ENCODE peak calls at places on chromosome 3, in four cellular contexts. J is activated CD4-positive, CD25-positive, alpha-beta regulatory T cell; R is CD8-positive, alpha-beta memory T cell; E is CD4-positive, CD25-positive, alpha-beta regulatory T cell. O is an unnamed sample.

GRCh38 chr3:37546876-37547275 is 314.8 kb upstream of the CTDSPL start:
- DNase-seq in J (no peak), E (no peak), R (no peak), O (no peak)

GRCh38 chr3:61780455-61781239 is 219.3 kb downstream of the PTPRG start:
- DNase-seq in E (no peak), J (no peak), R (no peak), O (no peak)

GRCh38 chr3:100928638-100929428 is 64.4 kb downstream of the ABI3BP start:
- DNase-seq in J (no peak), E (no peak), R (no peak), O (no peak)

GRCh38 chr3:134007819-134008218 is 21.9 kb downstream of the SLCO2A1 start:
- DNase-seq in J (no peak), E (no peak), R (no peak), O (no peak)

GRCh38 chr3:18717588-18717987 is 292.4 kb upstream of the SATB1 start:
- DNase-seq in J (no peak), E (no peak), R (no peak), O (no peak)

GRCh38 chr3:127141921-127142730 is 50.8 kb upstream of the PRR23E start:
- DNase-seq in J (no peak), R (no peak), E (no peak), O (no peak)

GRCh38 chr3:196726788-196727675 is 12.6 kb upstream of the PAK2 start:
- DNase-seq in E (no peak), R (no peak), J (no peak), O (no peak)

GRCh38 chr3:49271047-49271446 is 6.0 kb downstream of the C3orf62 start:
- DNase-seq in J (no peak), R (no peak), E (no peak), O (no peak)

GRCh38 chr3:138914870-138915502 is 32.0 kb downstream of the FOXL2 start:
- DNase-seq in R (no peak), J (no peak), E (no peak), O (no peak)

GRCh38 chr3:194736277-194736895 is 50.7 kb downstream of the FAM43A start:
- DNase-seq in R (no peak), J (no peak), E (no peak), O (no peak)

GRCh38 chr3:155088705-155089380 is 8.7 kb downstream of the MME start:
- DNase-seq in J (no peak), R (no peak), E (no peak), O (no peak)

GRCh38 chr3:54240-54639 is 142.3 kb upstream of the CHL1 start:
- DNase-seq in R (no peak), J (no peak), E (no peak), O (no peak)

GRCh38 chr3:14410501-14411165 is 8.2 kb downstream of the SLC6A6 start:
- DNase-seq in E (no peak), R (no peak), J (no peak), O (no peak)

GRCh38 chr3:160676547-160677303 is at the start of gene ARL14:
- DNase-seq in J (no peak), E (no peak), R (no peak), O (no peak)

GRCh38 chr3:168877899-168878298 is 782.2 kb upstream of the GOLIM4 start:
- DNase-seq in J (no peak), E (no peak), R (no peak), O (no peak)

GRCh38 chr3:48189321-48189720 is 1.1 kb upstream of the CDC25A start:
- DNase-seq in R (no peak), J (no peak), E (no peak), O (no peak)

GRCh38 chr3:52887166-52887565 is 10.2 kb downstream of the STIMATE start:
- DNase-seq in R (no peak), J (no peak), E (no peak), O (no peak)

GRCh38 chr3:147507638-147508286 is 98.6 kb downstream of the ZIC1 start:
- DNase-seq in R (no peak), J (no peak), E (no peak), O (no peak)

GRCh38 chr3:86958534-86958933 is 32.4 kb downstream of the VGLL3 start:
- DNase-seq in E (no peak), J (no peak), R (no peak), O (no peak)

GRCh38 chr3:10672422-10672821 is 143.6 kb upstream of the SLC6A11 start:
- DNase-seq in E (no peak), R (no peak), J (no peak), O (no peak)

GRCh38 chr3:44525060-44525459 is 29.9 kb upstream of the ZKSCAN7 start:
- DNase-seq in E (no peak), J (no peak), R (no peak), O (no peak)

GRCh38 chr3:196288141-196288460 is 575 bp upstream of the PCYT1A start:
- DNase-seq in J (no peak), E (no peak), R (no peak), O (peak)

GRCh38 chr3:4413467-4413866 is 53.6 kb downstream of the SUMF1 start:
- DNase-seq in J (no peak), E (no peak), R (no peak), O (no peak)

GRCh38 chr3:160027541-160028195 is 39.0 kb downstream of the IL12A start:
- DNase-seq in E (no peak), J (no peak), R (no peak), O (no peak)

GRCh38 chr3:68448510-68449383 is 483.6 kb downstream of the TAFA4 start:
- DNase-seq in J (no peak), R (no peak), E (no peak), O (no peak)

GRCh38 chr3:24512564-24513197 is 18.0 kb upstream of the THRB start:
- DNase-seq in R (no peak), E (no peak), J (no peak), O (no peak)

GRCh38 chr3:17041009-17041408 is 156.3 kb downstream of the PLCL2 start:
- DNase-seq in E (no peak), J (no peak), R (no peak), O (no peak)

GRCh38 chr3:108546249-108546648 is 35.9 kb upstream of the MYH15 start:
- DNase-seq in E (no peak), J (no peak), R (no peak), O (no peak)

GRCh38 chr3:157588386-157589060 is 85.3 kb upstream of the VEPH1 start:
- DNase-seq in E (no peak), J (no peak), R (no peak), O (no peak)

GRCh38 chr3:70606018-70606417 is 293.6 kb upstream of the MDFIC2 start:
- DNase-seq in J (no peak), E (no peak), R (no peak), O (no peak)

GRCh38 chr3:148066787-148067186 is 630.9 kb upstream of the AGTR1 start:
- DNase-seq in R (no peak), J (no peak), E (no peak), O (no peak)

GRCh38 chr3:175741951-175742350 is 882.8 kb downstream of the NAALADL2 start:
- DNase-seq in J (no peak), E (no peak), R (no peak), O (no peak)

GRCh38 chr3:96750094-96750767 is 64.2 kb upstream of the EPHA6 start:
- DNase-seq in E (no peak), R (no peak), J (no peak), O (no peak)

GRCh38 chr3:11850003-11850402 is 3.3 kb upstream of the TAMM41 start:
- DNase-seq in E (no peak), R (no peak), J (no peak), O (no peak)

GRCh38 chr3:57015350-57015729 is 45.1 kb upstream of the SPATA12 start:
- DNase-seq in R (no peak), J (no peak), E (no peak), O (no peak)

GRCh38 chr3:145357453-145357852 is 803.5 kb downstream of the PLOD2 start:
- DNase-seq in J (no peak), R (no peak), E (no peak), O (no peak)

GRCh38 chr3:79038636-79039035 is 729.2 kb downstream of the ROBO1 start:
- DNase-seq in R (no peak), J (no peak), E (no peak), O (no peak)

GRCh38 chr3:46406786-46407611 is at the start of the genes CCR5AS and CCRL2:
- DNase-seq in R (peak), E (peak), J (no peak), O (peak)

GRCh38 chr3:72274511-72275295 is 489.8 kb upstream of the PROK2 start:
- DNase-seq in E (peak), J (no peak), R (no peak), O (peak)

GRCh38 chr3:98343647-98344507 is 9.8 kb upstream of the OR5K4 start:
- DNase-seq in E (peak), J (peak), R (no peak), O (peak)

O was measured in activated gamma-delta T cell treated with Interleukin-2 at 50 U/mL for 16 hours.